ENCODE peak calls at places on chromosomes 3 and 15, in nine cellular contexts. T, V, N, U, P, Z, S, Q and M are unnamed samples.

GRCh38 chr3:49665822-49666519 is 8.2 kb upstream of the APEH start:
- DNase-seq in V (no peak), Z (no peak), S (no peak), N (no peak), U (no peak), P (no peak), Q (no peak), T (no peak), M (peak; percentile 80)

GRCh38 chr3:150922611-150923010 is 17.4 kb upstream of the MINDY4B start:
- DNase-seq in U (peak; percentile 18), Q (no peak), T (no peak), Z (no peak), S (no peak), V (peak; percentile 22), P (no peak), N (no peak), M (no peak)

GRCh38 chr15:36941798-36942197 is 158.6 kb downstream of the MEIS2 start:
- DNase-seq in N (no peak), Q (no peak), U (no peak), S (no peak), V (no peak), P (no peak), T (no peak), Z (no peak), M (no peak)

GRCh38 chr3:3639078-3639477 is 160.2 kb upstream of the LRRN1 start:
- DNase-seq in T (no peak), S (no peak), N (no peak), P (no peak), Z (no peak), Q (no peak), U (no peak), V (no peak), M (no peak)

GRCh38 chr15:24734391-24734790 is 58.8 kb downstream of the NPAP1 start:
- DNase-seq in Q (no peak), S (no peak), V (no peak), P (no peak), U (no peak), N (no peak), T (no peak), Z (no peak), M (no peak)

GRCh38 chr3:8589880-8590556 is 54.6 kb downstream of the SSUH2 start:
- DNase-seq in N (peak; percentile 25), U (peak; percentile 21), Z (no peak), T (no peak), P (no peak), V (no peak), Q (no peak), S (no peak), M (no peak)

GRCh38 chr15:27696530-27696929 is 402.6 kb downstream of the OCA2 start:
- DNase-seq in Z (no peak), N (no peak), P (no peak), S (no peak), V (no peak), T (no peak), U (no peak), Q (no peak), M (no peak)

GRCh38 chr3:143145951-143146350 is 26.4 kb downstream of the CHST2 start:
- DNase-seq in U (no peak), N (no peak), S (no peak), Q (no peak), V (no peak), T (no peak), Z (no peak), P (no peak), M (no peak)

GRCh38 chr3:31937225-31937624 is 43.8 kb downstream of the OSBPL10 start:
- DNase-seq in P (no peak), U (no peak), T (no peak), Z (no peak), S (no peak), Q (no peak), V (no peak), N (no peak), M (no peak)

GRCh38 chr15:68154923-68155559 is 50.1 kb downstream of the CALML4 start:
- DNase-seq in S (no peak), Q (no peak), P (no peak), T (no peak), U (peak; percentile 64), N (peak; percentile 82), Z (no peak), V (peak; percentile 33), M (no peak)

GRCh38 chr15:23073890-23074631 is 34.7 kb upstream of the TUBGCP5 start:
- DNase-seq in N (no peak), T (no peak), V (no peak), P (no peak), Z (no peak), U (no peak), S (no peak), Q (peak; percentile 58), M (no peak)

GRCh38 chr3:105676621-105677300 is 192.1 kb downstream of the CBLB start:
- DNase-seq in Q (no peak), P (no peak), T (no peak), S (no peak), U (no peak), Z (no peak), N (no peak), V (no peak), M (no peak)

GRCh38 chr15:47753591-47753990 is 36.3 kb downstream of the SEMA6D start:
- DNase-seq in N (no peak), Q (no peak), P (no peak), V (no peak), S (no peak), U (no peak), Z (no peak), T (no peak), M (no peak)

GRCh38 chr3:148975277-148975676 is 16.1 kb upstream of the GYG1 start:
- DNase-seq in T (no peak), Q (no peak), N (peak; percentile 57), V (peak; percentile 33), P (no peak), U (no peak), S (peak; percentile 72), Z (no peak), M (no peak)

GRCh38 chr3:29871087-29871486 is 590.2 kb downstream of the RBMS3 start:
- DNase-seq in S (no peak), T (no peak), P (no peak), V (no peak), Z (no peak), N (no peak), Q (no peak), U (no peak), M (no peak)

GRCh38 chr15:69133862-69134519 is 26.4 kb upstream of the GLCE start:
- DNase-seq in S (no peak), N (no peak), T (no peak), U (no peak), Q (no peak), Z (no peak), V (no peak), P (no peak), M (no peak)

GRCh38 chr3:81744366-81744765 is 17.1 kb downstream of the GBE1 start:
- DNase-seq in Z (no peak), Q (no peak), N (peak; percentile 97), S (no peak), V (peak; percentile 18), P (no peak), U (peak; percentile 93), T (peak; percentile 34), M (no peak)

GRCh38 chr15:41584636-41585139 is 25.7 kb downstream of the TYRO3 start:
- DNase-seq in Q (no peak), T (no peak), Z (no peak), N (no peak), U (no peak), S (no peak), P (no peak), V (no peak), M (no peak)
- H3K36me3 ChIP-seq in Q (no peaks in the 10 kb centered on the region), T (no peaks in the 10 kb centered on the region), Z (no peaks in the 10 kb centered on the region), N (no peaks in the 10 kb centered on the region), U (no peaks in the 10 kb centered on the region), S (no peaks in the 10 kb centered on the region), P (no peaks in the 10 kb centered on the region), V (no peaks in the 10 kb centered on the region), M (no peaks in the 10 kb centered on the region)

DNA sequence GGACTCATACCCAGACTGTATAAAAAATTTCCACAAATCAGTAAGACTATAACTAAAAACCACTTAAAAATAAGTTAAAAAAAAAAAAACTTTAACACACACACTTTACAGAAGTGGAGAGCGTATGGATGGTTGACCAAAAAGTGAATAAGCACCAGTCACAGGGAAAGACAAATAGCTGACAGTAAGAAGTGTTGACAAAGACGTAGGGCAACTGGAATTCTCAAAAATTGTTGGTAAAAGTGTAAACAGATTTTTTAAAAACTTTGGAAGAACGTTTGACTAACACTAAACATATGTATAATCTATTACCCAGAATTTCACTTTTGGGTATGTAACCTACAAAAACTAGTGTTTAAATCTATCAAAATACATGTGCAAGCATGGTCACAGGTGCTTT is 73.7 kb downstream of the TMEM212 start:
- DNase-seq in N (no peak), Z (no peak), P (no peak), V (no peak), Q (no peak), S (no peak), T (no peak), U (no peak), M (no peak)
- H3K36me3 ChIP-seq in N (no peaks in the 10 kb centered on the region), Z (no peaks in the 10 kb centered on the region), P (no peaks in the 10 kb centered on the region), V (no peaks in the 10 kb centered on the region), Q (no peaks in the 10 kb centered on the region), S (no peaks in the 10 kb centered on the region), T (no peaks in the 10 kb centered on the region), U (no peaks in the 10 kb centered on the region), M (no peaks in the 10 kb centered on the region)

DNA sequence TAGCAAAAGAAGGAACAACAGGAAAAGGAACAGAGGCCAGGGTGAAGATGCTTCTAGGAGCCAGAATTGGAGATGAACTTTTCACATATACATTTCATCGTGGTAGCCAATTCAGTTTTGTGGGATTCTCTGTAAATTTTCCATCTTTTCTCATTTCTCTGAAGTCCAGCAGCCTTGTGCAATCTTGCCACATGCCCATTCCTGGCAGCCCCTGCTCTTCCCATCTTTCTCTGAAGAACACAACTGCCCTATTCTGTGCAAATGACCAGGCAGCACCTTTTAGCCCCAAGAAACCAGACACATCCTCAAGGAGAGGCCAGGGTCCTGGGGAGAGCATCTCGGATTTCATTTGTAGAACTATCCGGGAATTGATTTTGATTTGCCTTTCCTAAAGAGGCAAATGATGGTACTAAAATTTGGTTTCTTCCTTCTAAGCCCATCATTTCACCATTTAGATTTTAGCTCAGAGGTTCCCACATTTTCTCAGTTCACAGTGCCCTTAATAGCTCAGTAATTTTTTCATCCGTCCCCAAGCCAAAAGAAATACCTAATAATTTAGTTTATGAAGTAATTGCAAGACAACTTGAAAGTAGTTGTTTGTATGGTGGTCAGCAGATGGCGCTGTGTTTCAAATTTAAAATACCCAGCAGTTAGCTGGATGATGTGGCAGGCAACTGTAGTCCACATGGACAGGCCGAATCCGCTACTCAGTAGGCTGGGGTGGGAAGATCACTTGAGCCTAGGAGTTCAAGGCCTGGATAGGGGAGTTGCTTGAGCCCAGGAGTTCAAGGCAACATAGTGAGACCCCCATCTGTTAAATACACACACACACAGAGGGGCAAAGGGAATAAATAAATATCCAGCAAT is 61.3 kb upstream of the ACKR4 start:
- DNase-seq in S (peak; percentile 74), P (no peak), T (peak; percentile 59), U (peak; percentile 83), Z (no peak), V (peak; percentile 63), N (peak; percentile 92), Q (no peak), M (no peak)
- H3K36me3 ChIP-seq in S (peaks cover 38% of the 10 kb centered on the region), P (peaks cover 81% of the 10 kb centered on the region), T (peaks cover 16% of the 10 kb centered on the region), U (peaks cover 14% of the 10 kb centered on the region), Z (peaks cover 51% of the 10 kb centered on the region), V (no peaks in the 10 kb centered on the region), N (peaks cover 3% of the 10 kb centered on the region), Q (peaks cover 91% of the 10 kb centered on the region), M (peaks cover 3% of the 10 kb centered on the region)

DNA sequence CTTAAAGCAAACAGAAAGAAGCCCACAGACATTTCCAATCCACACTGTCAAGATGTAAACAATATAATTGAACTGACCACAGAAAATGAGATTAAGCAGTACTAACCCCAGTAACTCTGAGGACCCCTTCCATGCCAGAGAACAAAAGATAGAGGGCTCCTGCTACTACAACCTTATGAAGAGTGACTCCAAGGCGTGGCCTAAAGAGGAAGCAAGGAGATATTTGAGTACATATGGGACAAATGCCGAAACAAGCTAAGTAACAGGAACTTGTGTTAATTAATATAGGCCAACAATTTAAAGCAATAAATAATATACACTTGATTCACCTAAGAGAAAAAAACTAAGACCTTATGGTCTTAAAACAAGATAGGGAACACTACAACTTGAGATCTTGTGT is 25.0 kb upstream of the VPS39 start:
- DNase-seq in Z (no peak), P (no peak), S (no peak), T (no peak), N (no peak), U (no peak), V (no peak), Q (no peak), M (no peak)
- H3K36me3 ChIP-seq in Z (peaks cover 77% of the 10 kb centered on the region), P (peaks cover 97% of the 10 kb centered on the region), S (peaks cover 70% of the 10 kb centered on the region), T (peaks cover 41% of the 10 kb centered on the region), N (peaks cover 11% of the 10 kb centered on the region), U (peaks cover 10% of the 10 kb centered on the region), V (peaks cover 2% of the 10 kb centered on the region), Q (peaks cover 97% of the 10 kb centered on the region), M (peaks cover 17% of the 10 kb centered on the region)